ENCODE peak calls at places on chromosomes 1 and 21, in six cellular contexts. One of them, this sample, is unnamed.
A peak's percentile ranks its signal among the peaks of the same experiment; 100 is the strongest.

GRCh38 chr1:24067978-24068377 is 44.0 kb downstream of the MYOM3 start:
- DNase-seq in AG08396: no peak
- DNase-seq in hypothalamus: no peak
- DNase-seq in A172: no peak
- DNase-seq in activated naive CD8-positive, alpha-beta T cell treated with anti-CD3 and anti-CD28 coated beads for 36 hours: no peak
- DNase-seq in lung: no peak
- DNase-seq in this sample: no peak

GRCh38 chr1:2411801-2412394 is 466 bp downstream of the PEX10 start:
- DNase-seq in lung: no peak
- DNase-seq in A172: no peak
- DNase-seq in activated naive CD8-positive, alpha-beta T cell treated with anti-CD3 and anti-CD28 coated beads for 36 hours: no peak
- DNase-seq in hypothalamus: no peak
- DNase-seq in AG08396: peak; percentile 61
- DNase-seq in this sample: no peak

GRCh38 chr1:40783001-40783905 is at the start of gene KCNQ4:
- DNase-seq in AG08396: peak; percentile 58
- DNase-seq in lung: peak; percentile 41
- DNase-seq in activated naive CD8-positive, alpha-beta T cell treated with anti-CD3 and anti-CD28 coated beads for 36 hours: peak; percentile 23
- DNase-seq in A172: no peak
- DNase-seq in hypothalamus: no peak
- DNase-seq in this sample: no peak

GRCh38 chr1:23023174-23023573 is 3.9 kb downstream of the KDM1A start:
- DNase-seq in lung: no peak
- DNase-seq in AG08396: no peak
- DNase-seq in A172: no peak
- DNase-seq in activated naive CD8-positive, alpha-beta T cell treated with anti-CD3 and anti-CD28 coated beads for 36 hours: no peak
- DNase-seq in hypothalamus: no peak
- DNase-seq in this sample: no peak

GRCh38 chr1:39102537-39103320 is 76.6 kb downstream of the NDUFS5 start:
- DNase-seq in AG08396: peak; percentile 69
- DNase-seq in hypothalamus: peak; percentile 52
- DNase-seq in lung: peak; percentile 48
- DNase-seq in A172: peak; percentile 73
- DNase-seq in activated naive CD8-positive, alpha-beta T cell treated with anti-CD3 and anti-CD28 coated beads for 36 hours: peak; percentile 29
- DNase-seq in this sample: peak; percentile 98

GRCh38 chr1:58702766-58703165 is 2.9 kb upstream of the MYSM1 start:
- DNase-seq in lung: no peak
- DNase-seq in AG08396: no peak
- DNase-seq in hypothalamus: no peak
- DNase-seq in A172: no peak
- DNase-seq in activated naive CD8-positive, alpha-beta T cell treated with anti-CD3 and anti-CD28 coated beads for 36 hours: no peak
- DNase-seq in this sample: no peak

GRCh38 chr1:55375617-55376258 is 160.6 kb upstream of the USP24 start:
- DNase-seq in AG08396: peak; percentile 48
- DNase-seq in A172: peak; percentile 30
- DNase-seq in hypothalamus: no peak
- DNase-seq in activated naive CD8-positive, alpha-beta T cell treated with anti-CD3 and anti-CD28 coated beads for 36 hours: peak; percentile 14
- DNase-seq in lung: peak; percentile 44
- DNase-seq in this sample: peak; percentile 24

GRCh38 chr1:163799190-163799805 is 477.5 kb downstream of the NUF2 start:
- DNase-seq in activated naive CD8-positive, alpha-beta T cell treated with anti-CD3 and anti-CD28 coated beads for 36 hours: no peak
- DNase-seq in lung: no peak
- DNase-seq in A172: no peak
- DNase-seq in AG08396: no peak
- DNase-seq in hypothalamus: no peak
- DNase-seq in this sample: no peak

GRCh38 chr21:43609501-43610340 is 49.6 kb downstream of the HSF2BP start:
- DNase-seq in lung: peak; percentile 58
- DNase-seq in hypothalamus: no peak
- DNase-seq in A172: peak; percentile 85
- DNase-seq in activated naive CD8-positive, alpha-beta T cell treated with anti-CD3 and anti-CD28 coated beads for 36 hours: no peak
- DNase-seq in AG08396: no peak
- DNase-seq in this sample: no peak

GRCh38 chr1:226615876-226616275 is 67.3 kb downstream of the STUM start:
- DNase-seq in AG08396: no peak
- DNase-seq in A172: no peak
- DNase-seq in lung: no peak
- DNase-seq in activated naive CD8-positive, alpha-beta T cell treated with anti-CD3 and anti-CD28 coated beads for 36 hours: no peak
- DNase-seq in hypothalamus: no peak
- DNase-seq in this sample: no peak

GRCh38 chr1:33334081-33334552 is 13.2 kb upstream of the A3GALT2 start:
- DNase-seq in activated naive CD8-positive, alpha-beta T cell treated with anti-CD3 and anti-CD28 coated beads for 36 hours: no peak
- DNase-seq in AG08396: no peak
- DNase-seq in A172: no peak
- DNase-seq in lung: no peak
- DNase-seq in hypothalamus: no peak
- DNase-seq in this sample: no peak

GRCh38 chr1:7390604-7391000 is 380.5 kb upstream of the VAMP3 start:
- DNase-seq in lung: peak; percentile 25
- DNase-seq in hypothalamus: no peak
- DNase-seq in activated naive CD8-positive, alpha-beta T cell treated with anti-CD3 and anti-CD28 coated beads for 36 hours: no peak
- DNase-seq in AG08396: no peak
- DNase-seq in A172: no peak
- DNase-seq in this sample: no peak

GRCh38 chr1:78102916-78103315 is 57.1 kb downstream of the GIPC2 start:
- DNase-seq in AG08396: no peak
- DNase-seq in lung: no peak
- DNase-seq in activated naive CD8-positive, alpha-beta T cell treated with anti-CD3 and anti-CD28 coated beads for 36 hours: no peak
- DNase-seq in hypothalamus: no peak
- DNase-seq in A172: no peak
- DNase-seq in this sample: no peak

GRCh38 chr1:42822833-42823392 is 5.7 kb upstream of the SVBP start:
- DNase-seq in hypothalamus: no peak
- DNase-seq in lung: no peak
- DNase-seq in activated naive CD8-positive, alpha-beta T cell treated with anti-CD3 and anti-CD28 coated beads for 36 hours: no peak
- DNase-seq in AG08396: peak; percentile 30
- DNase-seq in A172: no peak
- DNase-seq in this sample: no peak

GRCh38 chr1:218945050-218945449 is 228.6 kb upstream of the LYPLAL1 start:
- DNase-seq in AG08396: no peak
- DNase-seq in activated naive CD8-positive, alpha-beta T cell treated with anti-CD3 and anti-CD28 coated beads for 36 hours: no peak
- DNase-seq in lung: no peak
- DNase-seq in A172: peak; percentile 40
- DNase-seq in hypothalamus: no peak
- DNase-seq in this sample: no peak

GRCh38 chr1:204268101-204268500 is 54.3 kb upstream of the GOLT1A start:
- DNase-seq in activated naive CD8-positive, alpha-beta T cell treated with anti-CD3 and anti-CD28 coated beads for 36 hours: no peak
- DNase-seq in lung: no peak
- DNase-seq in A172: no peak
- DNase-seq in hypothalamus: no peak
- DNase-seq in AG08396: no peak
- DNase-seq in this sample: no peak

GRCh38 chr1:110084226-110085078 is 14.0 kb upstream of the ALX3 start:
- DNase-seq in activated naive CD8-positive, alpha-beta T cell treated with anti-CD3 and anti-CD28 coated beads for 36 hours: peak; percentile 46
- DNase-seq in A172: no peak
- DNase-seq in lung: peak; percentile 52
- DNase-seq in hypothalamus: no peak
- DNase-seq in AG08396: peak; percentile 64
- DNase-seq in this sample: peak; percentile 45

GRCh38 chr1:193629875-193630274 is 443.5 kb upstream of the B3GALT2 start:
- DNase-seq in hypothalamus: no peak
- DNase-seq in lung: no peak
- DNase-seq in AG08396: no peak
- DNase-seq in A172: peak; percentile 51
- DNase-seq in activated naive CD8-positive, alpha-beta T cell treated with anti-CD3 and anti-CD28 coated beads for 36 hours: no peak
- DNase-seq in this sample: peak; percentile 17

GRCh38 chr1:36355811-36356210 is 29.9 kb downstream of the STK40 start:
- DNase-seq in AG08396: no peak
- DNase-seq in A172: no peak
- DNase-seq in lung: no peak
- DNase-seq in activated naive CD8-positive, alpha-beta T cell treated with anti-CD3 and anti-CD28 coated beads for 36 hours: no peak
- DNase-seq in hypothalamus: no peak
- DNase-seq in this sample: no peak

GRCh38 chr1:212164095-212164872 is 120.9 kb upstream of the PPP2R5A start:
- DNase-seq in AG08396: no peak
- DNase-seq in lung: no peak
- DNase-seq in activated naive CD8-positive, alpha-beta T cell treated with anti-CD3 and anti-CD28 coated beads for 36 hours: no peak
- DNase-seq in A172: no peak
- DNase-seq in hypothalamus: no peak
- DNase-seq in this sample: no peak

GRCh38 chr1:160394673-160395072 is 5.7 kb upstream of the VANGL2 start:
- DNase-seq in A172: no peak
- DNase-seq in AG08396: no peak
- DNase-seq in hypothalamus: no peak
- DNase-seq in lung: no peak
- DNase-seq in activated naive CD8-positive, alpha-beta T cell treated with anti-CD3 and anti-CD28 coated beads for 36 hours: no peak
- DNase-seq in this sample: no peak

GRCh38 chr1:9900142-9901043 is 9.7 kb downstream of the CTNNBIP1 start:
- DNase-seq in AG08396: no peak
- DNase-seq in lung: peak; percentile 87
- DNase-seq in activated naive CD8-positive, alpha-beta T cell treated with anti-CD3 and anti-CD28 coated beads for 36 hours: no peak
- DNase-seq in A172: no peak
- DNase-seq in hypothalamus: peak; percentile 33
- DNase-seq in this sample: peak; percentile 79

GRCh38 chr1:102834688-102835320 is 273.5 kb downstream of the COL11A1 start:
- DNase-seq in A172: peak; percentile 20
- DNase-seq in hypothalamus: no peak
- DNase-seq in AG08396: no peak
- DNase-seq in lung: no peak
- DNase-seq in activated naive CD8-positive, alpha-beta T cell treated with anti-CD3 and anti-CD28 coated beads for 36 hours: no peak
- DNase-seq in this sample: no peak

GRCh38 chr1:202586018-202586821 is 124.0 kb downstream of the SYT2 start:
- DNase-seq in hypothalamus: no peak
- DNase-seq in A172: peak; percentile 42
- DNase-seq in AG08396: no peak
- DNase-seq in lung: no peak
- DNase-seq in activated naive CD8-positive, alpha-beta T cell treated with anti-CD3 and anti-CD28 coated beads for 36 hours: no peak
- DNase-seq in this sample: peak; percentile 26

GRCh38 chr1:204130178-204130577 is 21.7 kb downstream of the ETNK2 start:
- DNase-seq in lung: no peak
- DNase-seq in hypothalamus: no peak
- DNase-seq in AG08396: no peak
- DNase-seq in activated naive CD8-positive, alpha-beta T cell treated with anti-CD3 and anti-CD28 coated beads for 36 hours: no peak
- DNase-seq in A172: peak; percentile 42
- DNase-seq in this sample: no peak